ENCODE peak calls at places on chromosomes 3 and 15, in ten cellular contexts. C is colonic mucosa, U is RWPE1, A is OCI-LY7, O is Panc1, H is left ventricle myocardium inferior, M is fibroblast of lung, B is transverse colon, P is spleen, E is adrenal gland. G is an unnamed sample.
A peak's percentile ranks its signal among the peaks of the same experiment; 100 is the strongest.

GRCh38 chr15:93250212-93250611 is 161.2 kb upstream of the RGMA start:
- DNase-seq in O (no peak), A (no peak), P (no peak), E (no peak), B (no peak), M (no peak), H (no peak), U (no peak), C (no peak), G (no peak)

GRCh38 chr3:124007186-124007585 is 15.3 kb upstream of the ROPN1 start:
- DNase-seq in O (no peak), M (peak; percentile 62), H (no peak), B (no peak), P (no peak), U (no peak), C (no peak), A (no peak), E (no peak), G (no peak)

GRCh38 chr3:111936191-111936841 is 42.5 kb upstream of the ABHD10 start:
- DNase-seq in P (no peak), E (no peak), C (no peak), H (no peak), M (peak; percentile 88), B (no peak), A (no peak), U (peak; percentile 80), O (no peak), G (peak; percentile 36)

GRCh38 chr3:47315069-47315647 is 32.4 kb downstream of the KLHL18 start:
- DNase-seq in H (peak; percentile 42), O (no peak), U (no peak), M (no peak), A (no peak), P (no peak), E (peak; percentile 59), B (peak; percentile 20), C (peak; percentile 27), G (no peak)

GRCh38 chr3:195868866-195869412 is 39.4 kb downstream of the TNK2 start:
- DNase-seq in O (no peak), M (no peak), P (peak; percentile 76), H (no peak), C (no peak), E (no peak), A (no peak), U (no peak), B (no peak), G (no peak)

GRCh38 chr3:56823984-56824703 is 22.4 kb upstream of the ARHGEF3 start:
- DNase-seq in H (no peak), U (no peak), M (no peak), P (no peak), B (no peak), O (no peak), C (no peak), E (no peak), A (no peak), G (no peak)

GRCh38 chr3:13718437-13718836 is 161.4 kb downstream of the WNT7A start:
- DNase-seq in U (no peak), B (no peak), O (no peak), H (no peak), M (no peak), A (no peak), C (peak; percentile 12), P (peak; percentile 64), E (no peak), G (no peak)

GRCh38 chr3:184456476-184456875 is 76.6 kb downstream of the CHRD start:
- DNase-seq in E (no peak), A (no peak), M (no peak), P (no peak), U (no peak), O (no peak), C (no peak), H (no peak), B (no peak), G (no peak)

GRCh38 chr15:38176155-38176554 is 76.5 kb upstream of the SPRED1 start:
- DNase-seq in U (peak; percentile 38), E (no peak), P (no peak), M (peak; percentile 86), A (no peak), H (no peak), C (no peak), O (no peak), B (no peak), G (peak; percentile 75)

GRCh38 chr3:16140116-16140893 is 34.2 kb upstream of the GALNT15 start:
- DNase-seq in B (peak; percentile 22), P (no peak), O (no peak), H (no peak), M (peak; percentile 97), C (no peak), A (no peak), U (peak; percentile 4), E (no peak), G (peak; percentile 52)

GRCh38 chr3:127394984-127395662 is 107.3 kb upstream of the PRR20G start:
- DNase-seq in O (no peak), E (no peak), U (no peak), B (no peak), M (no peak), H (peak; percentile 2), A (no peak), P (peak; percentile 66), C (no peak), G (no peak)

GRCh38 chr15:37083610-37084009 is 16.7 kb downstream of the MEIS2 start:
- DNase-seq in U (no peak), E (no peak), H (no peak), C (no peak), P (no peak), O (no peak), B (no peak), A (no peak), M (peak; percentile 40), G (no peak)

GRCh38 chr3:197858598-197858997 is 67.5 kb downstream of the LRCH3 start:
- DNase-seq in O (no peak), E (no peak), C (no peak), U (no peak), B (no peak), H (no peak), M (no peak), A (no peak), P (no peak), G (no peak)

GRCh38 chr3:197858133-197858532 is 67.1 kb downstream of the LRCH3 start:
- DNase-seq in U (no peak), M (no peak), A (no peak), P (no peak), C (no peak), O (no peak), E (no peak), H (no peak), B (no peak), G (no peak)

GRCh38 chr3:197856199-197856816 is 65.3 kb downstream of the LRCH3 start:
- DNase-seq in P (no peak), E (no peak), M (no peak), C (no peak), U (no peak), O (no peak), H (no peak), B (no peak), A (no peak), G (no peak)

DNA sequence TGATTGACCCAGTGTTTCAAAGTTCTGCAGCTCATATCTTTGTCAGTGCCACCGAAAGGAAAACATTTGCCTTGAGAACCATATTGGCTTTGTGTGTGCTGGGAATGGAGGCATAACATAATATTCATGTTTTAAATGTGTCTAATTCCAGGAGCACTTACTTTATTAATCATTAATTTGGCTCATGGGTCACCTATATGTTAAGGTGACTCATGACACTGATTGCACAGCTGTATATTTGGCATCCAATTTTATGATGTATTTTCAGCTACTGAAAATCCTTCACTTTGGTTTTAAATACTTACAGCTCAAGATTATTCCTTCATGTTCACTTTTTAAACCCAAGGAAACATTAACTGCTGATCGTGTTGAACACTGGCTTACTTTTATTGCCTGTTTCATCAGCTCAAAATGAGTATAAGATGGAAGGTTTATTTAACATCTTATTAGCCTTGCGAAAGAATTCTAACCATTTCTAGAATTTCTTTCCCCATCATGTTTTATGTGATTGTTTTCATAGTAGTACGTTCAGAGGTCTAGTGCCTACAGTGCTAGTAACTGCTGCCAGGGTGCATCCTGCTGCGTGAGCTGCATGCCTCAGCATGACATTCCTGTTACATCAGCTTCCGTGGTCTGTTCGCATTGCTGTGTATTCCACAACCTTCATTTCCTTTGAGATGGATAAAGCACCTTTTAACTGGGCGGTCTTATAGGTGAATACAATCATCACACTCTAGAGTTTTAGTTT is 63.7 kb downstream of the LRCH3 start:
- DNase-seq in H (no peak), C (no peak), B (no peak), M (peak; percentile 95), P (no peak), A (no peak), O (peak; percentile 30), U (peak; percentile 92), E (no peak), G (peak; percentile 98)
- H3K27ac ChIP-seq in H (no peak overlapping the region), C (no peak overlapping the region), B (no peak overlapping the region), M (peak overlapping the region; percentile 64), P (no peak overlapping the region), A (no peak overlapping the region), O (peak overlapping the region; percentile 81), U (peak overlapping the region; percentile 23), E (no peak overlapping the region), G (peak overlapping the region; percentile 84)

GRCh38 chr15:41024141-41024540 is 70.9 kb downstream of the CHAC1 start:
- DNase-seq in U (no peak), O (no peak), E (no peak), P (no peak), M (peak; percentile 83), B (no peak), A (no peak), H (no peak), C (no peak), G (peak; percentile 61)
- H3K27ac ChIP-seq in U (no peak overlapping the region), O (no peak overlapping the region), E (no peak overlapping the region), P (no peak overlapping the region), M (peak overlapping the region; percentile 82), B (peak overlapping the region; percentile 49), A (no peak overlapping the region), H (peak overlapping the region; percentile 14), C (no peak overlapping the region), G (peak overlapping the region; percentile 51)

DNA sequence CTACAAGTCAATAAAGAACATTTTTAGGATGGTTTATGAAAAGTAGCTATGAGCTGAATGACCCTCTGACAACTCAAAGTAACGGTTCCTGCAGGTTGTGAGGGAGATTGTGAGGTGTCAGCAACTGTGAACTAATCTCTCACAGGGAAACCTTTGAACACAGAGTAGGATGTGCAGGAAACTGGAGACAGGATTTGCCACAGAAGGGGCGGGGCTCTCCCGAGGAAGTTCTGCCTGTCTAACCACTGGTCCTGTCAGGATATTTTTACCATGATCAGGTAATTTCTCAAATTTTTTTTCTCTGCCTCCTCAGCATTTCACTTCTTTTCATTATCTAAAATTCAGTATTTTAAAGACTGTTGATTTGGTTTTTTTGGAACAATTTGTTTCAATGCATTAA is 33.3 kb downstream of the LEO1 start:
- DNase-seq in C (no peak), H (no peak), A (no peak), E (no peak), O (no peak), P (no peak), B (no peak), M (no peak), U (no peak), G (no peak)
- H3K27ac ChIP-seq in C (no peak overlapping the region), H (no peak overlapping the region), A (no peak overlapping the region), E (no peak overlapping the region), O (no peak overlapping the region), P (no peak overlapping the region), B (no peak overlapping the region), M (no peak overlapping the region), U (no peak overlapping the region), G (no peak overlapping the region)

DNA sequence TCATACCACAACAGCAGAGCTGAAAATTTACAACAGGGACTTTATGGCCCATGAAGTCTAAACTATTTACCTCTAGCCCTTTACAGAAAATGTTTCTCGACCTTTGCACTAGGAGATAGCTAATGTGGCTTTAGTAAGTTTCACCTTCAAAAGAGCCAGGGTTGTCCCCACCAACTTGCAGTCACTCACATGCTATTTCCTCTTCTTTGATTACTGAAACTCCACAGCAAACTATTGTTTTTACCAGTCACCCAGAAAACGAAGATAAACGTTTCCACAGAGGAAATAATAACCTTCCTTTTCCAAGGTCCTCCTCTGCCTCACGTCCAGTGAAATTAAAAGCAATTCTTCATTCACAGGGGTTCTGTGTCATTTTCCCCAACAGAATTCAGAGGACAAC is 48.2 kb downstream of the WWTR1 start:
- DNase-seq in U (no peak), O (no peak), A (no peak), E (no peak), P (no peak), C (no peak), H (no peak), B (no peak), M (no peak), G (no peak)
- H3K27ac ChIP-seq in U (no peak overlapping the region), O (peak overlapping the region; percentile 100), A (no peak overlapping the region), E (no peak overlapping the region), P (peak overlapping the region; percentile 58), C (no peak overlapping the region), H (peak overlapping the region; percentile 48), B (peak overlapping the region; percentile 52), M (no peak overlapping the region), G (peak overlapping the region; percentile 80)